ENCODE peak calls at places on chromosomes 6 and 20, in five cellular contexts. E is aorta, G is GM12878, M is ovary, F is adipocyte. V is an unnamed sample.

GRCh38 chr6:44266347-44266746 is 996 bp upstream of the NFKBIE start:
- DNase-seq in F (no peak), M (no peak), E (peak), G (no peak), V (no peak)

GRCh38 chr6:142944126-142945066 is 580 bp downstream of the HIVEP2 start:
- DNase-seq in E (peak), M (peak), F (peak), G (no peak), V (peak)

GRCh38 chr6:154995241-154996162 is at the start of gene TIAM2:
- DNase-seq in E (peak), F (peak), M (no peak), G (no peak), V (no peak)

GRCh38 chr6:45971287-45971686 is 44.4 kb downstream of the CLIC5 start:
- DNase-seq in M (no peak), G (no peak), E (no peak), F (no peak), V (no peak)

GRCh38 chr20:20366896-20367680 is 816 bp upstream of the INSM1 start:
- DNase-seq in G (no peak), F (no peak), E (no peak), M (no peak), V (no peak)

GRCh38 chr6:126618639-126619331 is 278.9 kb downstream of the CENPW start:
- DNase-seq in M (no peak), E (no peak), F (no peak), G (no peak), V (no peak)

GRCh38 chr6:128655978-128656498 is 135.6 kb upstream of the PTPRK start:
- DNase-seq in G (peak), M (no peak), E (no peak), F (peak), V (peak)

GRCh38 chr6:108565091-108565766 is 4.5 kb downstream of the FOXO3 start:
- DNase-seq in E (no peak), M (no peak), G (peak), F (no peak), V (no peak)

GRCh38 chr6:128710305-128710704 is 172.6 kb upstream of the LAMA2 start:
- DNase-seq in E (no peak), G (no peak), M (no peak), F (peak), V (peak)

GRCh38 chr20:25476106-25477105 is 68.9 kb downstream of the GINS1 start:
- DNase-seq in M (peak), E (no peak), G (no peak), F (no peak), V (no peak)
- H3K4me3 ChIP-seq in M (no peak), E (no peak), G (no peak), F (no peak), V (no peak)

GRCh38 chr20:41029150-41029872 is 689 bp downstream of the TOP1 start:
- DNase-seq in M (peak), E (peak), F (peak), G (no peak), V (peak)

GRCh38 chr20:41032243-41032642 is 3.6 kb downstream of the TOP1 start:
- DNase-seq in G (no peak), F (no peak), E (no peak), M (no peak), V (peak)

GRCh38 chr20:41030536-41031242 is 2.1 kb downstream of the TOP1 start:
- DNase-seq in M (no peak), E (no peak), G (no peak), F (peak), V (peak)

GRCh38 chr20:41028359-41029149 is at the start of gene TOP1:
- DNase-seq in E (peak), G (peak), F (peak), M (peak), V (peak)

GRCh38 chr20:41031243-41031619 is 2.6 kb downstream of the TOP1 start:
- DNase-seq in E (no peak), G (no peak), M (no peak), F (no peak), V (no peak)
- H3K4me3 ChIP-seq in E (peak), G (peak), M (peak), F (peak), V (peak)

GRCh38 chr6:31738048-31738979 is 1.5 kb upstream of the MSH5 start:
- DNase-seq in F (peak), G (peak), E (no peak), M (no peak), V (peak)
- H3K4me3 ChIP-seq in F (peak), G (peak), E (no peak), M (no peak), V (peak)

GRCh38 chr6:85866373-85866740 is 223.7 kb upstream of the SYNCRIP start:
- DNase-seq in M (no peak), E (no peak), G (no peak), F (no peak), V (peak)
- H3K4me3 ChIP-seq in M (peak), E (peak), G (peak), F (peak), V (peak)